ENCODE peak calls at places on chromosome 6, in nine cellular contexts. One of them, this sample, is unnamed.

GRCh38 chr6:41470341-41471063 is 75.7 kb upstream of the FOXP4 start:
- DNase-seq in GM12865: no peak
- DNase-seq in ovary: peak
- DNase-seq in psoas muscle: peak
- DNase-seq in Panc1: no peak
- DNase-seq in AG09319: no peak
- DNase-seq in AG04450: no peak
- DNase-seq in neural crest cell: no peak
- DNase-seq in Peyer's patch: no peak
- DNase-seq in this sample: peak

GRCh38 chr6:110645685-110646418 is 169.4 kb downstream of the CDK19 start:
- DNase-seq in GM12865: no peak
- DNase-seq in ovary: no peak
- DNase-seq in psoas muscle: no peak
- DNase-seq in Panc1: no peak
- DNase-seq in AG09319: no peak
- DNase-seq in AG04450: no peak
- DNase-seq in neural crest cell: no peak
- DNase-seq in Peyer's patch: no peak
- DNase-seq in this sample: no peak

GRCh38 chr6:47144306-47144705 is 102.2 kb upstream of the ADGRF1 start:
- DNase-seq in GM12865: no peak
- DNase-seq in ovary: no peak
- DNase-seq in psoas muscle: no peak
- DNase-seq in Panc1: no peak
- DNase-seq in AG09319: peak
- DNase-seq in AG04450: no peak
- DNase-seq in neural crest cell: no peak
- DNase-seq in Peyer's patch: no peak
- DNase-seq in this sample: no peak

GRCh38 chr6:36949636-36950035 is 4.9 kb upstream of the PI16 start:
- DNase-seq in GM12865: no peak
- DNase-seq in ovary: no peak
- DNase-seq in psoas muscle: no peak
- DNase-seq in Panc1: no peak
- DNase-seq in AG09319: no peak
- DNase-seq in AG04450: no peak
- DNase-seq in neural crest cell: no peak
- DNase-seq in Peyer's patch: no peak
- DNase-seq in this sample: no peak

GRCh38 chr6:89368107-89368506 is 15.6 kb upstream of the UBE2J1 start:
- DNase-seq in GM12865: peak
- DNase-seq in ovary: peak
- DNase-seq in psoas muscle: peak
- DNase-seq in Panc1: no peak
- DNase-seq in AG09319: no peak
- DNase-seq in AG04450: no peak
- DNase-seq in neural crest cell: peak
- DNase-seq in Peyer's patch: peak
- DNase-seq in this sample: peak

GRCh38 chr6:24064106-24064505 is 61.9 kb upstream of the NRSN1 start:
- DNase-seq in GM12865: peak
- DNase-seq in ovary: no peak
- DNase-seq in psoas muscle: no peak
- DNase-seq in Panc1: peak
- DNase-seq in AG09319: no peak
- DNase-seq in AG04450: no peak
- DNase-seq in neural crest cell: no peak
- DNase-seq in Peyer's patch: no peak
- DNase-seq in this sample: no peak

GRCh38 chr6:111482959-111483735 is at the start of gene REV3L:
- DNase-seq in GM12865: peak
- DNase-seq in ovary: peak
- DNase-seq in psoas muscle: peak
- DNase-seq in Panc1: no peak
- DNase-seq in AG09319: peak
- DNase-seq in AG04450: peak
- DNase-seq in neural crest cell: peak
- DNase-seq in Peyer's patch: peak
- DNase-seq in this sample: peak

GRCh38 chr6:152338335-152339125 is 298.6 kb downstream of the SYNE1 start:
- DNase-seq in GM12865: peak
- DNase-seq in ovary: peak
- DNase-seq in psoas muscle: peak
- DNase-seq in Panc1: peak
- DNase-seq in AG09319: no peak
- DNase-seq in AG04450: no peak
- DNase-seq in neural crest cell: peak
- DNase-seq in Peyer's patch: peak
- DNase-seq in this sample: peak

GRCh38 chr6:151269318-151269995 is 29.7 kb downstream of the AKAP12 start:
- DNase-seq in GM12865: no peak
- DNase-seq in ovary: no peak
- DNase-seq in psoas muscle: no peak
- DNase-seq in Panc1: no peak
- DNase-seq in AG09319: peak
- DNase-seq in AG04450: no peak
- DNase-seq in neural crest cell: no peak
- DNase-seq in Peyer's patch: no peak
- DNase-seq in this sample: no peak

GRCh38 chr6:83893024-83893423 is 33.5 kb downstream of the CYB5R4 start:
- DNase-seq in GM12865: no peak
- DNase-seq in ovary: no peak
- DNase-seq in psoas muscle: no peak
- DNase-seq in Panc1: no peak
- DNase-seq in AG09319: no peak
- DNase-seq in AG04450: no peak
- DNase-seq in neural crest cell: no peak
- DNase-seq in Peyer's patch: no peak
- DNase-seq in this sample: no peak

GRCh38 chr6:42251911-42252637 is 34.4 kb upstream of the MRPS10 start:
- DNase-seq in GM12865: no peak
- DNase-seq in ovary: peak
- DNase-seq in psoas muscle: peak
- DNase-seq in Panc1: no peak
- DNase-seq in AG09319: peak
- DNase-seq in AG04450: no peak
- DNase-seq in neural crest cell: no peak
- DNase-seq in Peyer's patch: no peak
- DNase-seq in this sample: peak

GRCh38 chr6:47256361-47256760 is 53.3 kb downstream of the TNFRSF21 start:
- DNase-seq in GM12865: no peak
- DNase-seq in ovary: no peak
- DNase-seq in psoas muscle: no peak
- DNase-seq in Panc1: no peak
- DNase-seq in AG09319: no peak
- DNase-seq in AG04450: no peak
- DNase-seq in neural crest cell: no peak
- DNase-seq in Peyer's patch: no peak
- DNase-seq in this sample: no peak

GRCh38 chr6:125149256-125150144 is 4.1 kb upstream of the TPD52L1 start:
- DNase-seq in GM12865: no peak
- DNase-seq in ovary: no peak
- DNase-seq in psoas muscle: no peak
- DNase-seq in Panc1: no peak
- DNase-seq in AG09319: no peak
- DNase-seq in AG04450: no peak
- DNase-seq in neural crest cell: no peak
- DNase-seq in Peyer's patch: no peak
- DNase-seq in this sample: no peak

GRCh38 chr6:131657630-131658111 is 20.6 kb downstream of the ENPP3 start:
- DNase-seq in GM12865: no peak
- DNase-seq in ovary: no peak
- DNase-seq in psoas muscle: no peak
- DNase-seq in Panc1: no peak
- DNase-seq in AG09319: peak
- DNase-seq in AG04450: peak
- DNase-seq in neural crest cell: no peak
- DNase-seq in Peyer's patch: no peak
- DNase-seq in this sample: no peak

GRCh38 chr6:36526066-36526465 is 21.2 kb downstream of the STK38 start:
- DNase-seq in GM12865: no peak
- DNase-seq in ovary: no peak
- DNase-seq in psoas muscle: no peak
- DNase-seq in Panc1: no peak
- DNase-seq in AG09319: no peak
- DNase-seq in AG04450: no peak
- DNase-seq in neural crest cell: no peak
- DNase-seq in Peyer's patch: no peak
- DNase-seq in this sample: no peak

GRCh38 chr6:135540207-135540877 is 42.8 kb upstream of the AHI1 start:
- DNase-seq in GM12865: peak
- DNase-seq in ovary: no peak
- DNase-seq in psoas muscle: no peak
- DNase-seq in Panc1: no peak
- DNase-seq in AG09319: no peak
- DNase-seq in AG04450: no peak
- DNase-seq in neural crest cell: no peak
- DNase-seq in Peyer's patch: no peak
- DNase-seq in this sample: no peak
- TF ChIP-seq CTCF in GM12865: peak
- TF ChIP-seq CTCF in ovary: no peak
- TF ChIP-seq CTCF in psoas muscle: no peak
- TF ChIP-seq CTCF in Panc1: no peak
- TF ChIP-seq CTCF in AG09319: peak
- TF ChIP-seq CTCF in AG04450: peak
- TF ChIP-seq CTCF in neural crest cell: no peak
- TF ChIP-seq CTCF in Peyer's patch: no peak
- TF ChIP-seq CTCF in this sample: no peak

DNA sequence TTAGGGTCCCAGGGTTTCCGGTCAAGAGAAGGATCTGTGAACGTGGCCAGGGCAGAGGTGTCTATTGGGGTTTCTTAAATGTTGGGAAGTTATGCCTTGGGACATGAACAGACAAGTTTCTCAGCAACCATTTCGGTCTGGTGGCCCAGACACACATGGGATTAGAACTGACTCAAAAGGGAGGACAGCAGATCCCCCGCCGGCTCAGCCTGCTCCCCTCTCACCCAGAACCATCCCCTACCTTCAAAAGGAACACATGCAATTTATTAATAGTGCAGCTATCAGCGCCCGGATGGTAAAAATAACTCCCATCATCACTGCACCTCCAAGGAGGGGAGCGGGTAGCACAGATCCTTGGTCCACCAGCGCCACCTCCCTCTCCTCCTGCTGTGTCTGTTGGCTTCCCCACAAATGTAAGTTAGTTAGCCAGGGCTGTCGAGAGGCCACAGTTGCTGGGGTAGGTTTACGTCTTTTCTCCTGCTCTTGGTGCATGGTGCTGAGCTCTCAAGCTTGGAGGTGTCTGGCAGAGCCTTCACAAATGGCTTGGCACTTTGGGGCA is 77.1 kb downstream of the TRAM2 start:
- DNase-seq in GM12865: no peak
- DNase-seq in ovary: no peak
- DNase-seq in psoas muscle: no peak
- DNase-seq in Panc1: no peak
- DNase-seq in AG09319: no peak
- DNase-seq in AG04450: no peak
- DNase-seq in neural crest cell: no peak
- DNase-seq in Peyer's patch: no peak
- DNase-seq in this sample: no peak
- TF ChIP-seq CTCF in GM12865: no peak
- TF ChIP-seq CTCF in ovary: no peak
- TF ChIP-seq CTCF in psoas muscle: no peak
- TF ChIP-seq CTCF in Panc1: no peak
- TF ChIP-seq CTCF in AG09319: no peak
- TF ChIP-seq CTCF in AG04450: no peak
- TF ChIP-seq CTCF in neural crest cell: no peak
- TF ChIP-seq CTCF in Peyer's patch: no peak
- TF ChIP-seq CTCF in this sample: no peak

GRCh38 chr6:170042086-170042485 is 248.8 kb downstream of the DLL1 start:
- DNase-seq in GM12865: no peak
- DNase-seq in ovary: no peak
- DNase-seq in psoas muscle: no peak
- DNase-seq in Panc1: no peak
- DNase-seq in AG09319: no peak
- DNase-seq in AG04450: no peak
- DNase-seq in neural crest cell: no peak
- DNase-seq in Peyer's patch: no peak
- DNase-seq in this sample: no peak

GRCh38 chr6:170042596-170043118 is 248.2 kb downstream of the DLL1 start:
- DNase-seq in GM12865: no peak
- DNase-seq in ovary: no peak
- DNase-seq in psoas muscle: no peak
- DNase-seq in Panc1: no peak
- DNase-seq in AG09319: no peak
- DNase-seq in AG04450: no peak
- DNase-seq in neural crest cell: no peak
- DNase-seq in Peyer's patch: no peak
- DNase-seq in this sample: no peak

GRCh38 chr6:170040906-170041305 is 250.0 kb downstream of the DLL1 start:
- DNase-seq in GM12865: no peak
- DNase-seq in ovary: no peak
- DNase-seq in psoas muscle: no peak
- DNase-seq in Panc1: no peak
- DNase-seq in AG09319: no peak
- DNase-seq in AG04450: no peak
- DNase-seq in neural crest cell: no peak
- DNase-seq in Peyer's patch: no peak
- DNase-seq in this sample: no peak

GRCh38 chr6:170040115-170040500 is 250.8 kb downstream of the DLL1 start:
- DNase-seq in GM12865: no peak
- DNase-seq in ovary: no peak
- DNase-seq in psoas muscle: no peak
- DNase-seq in Panc1: no peak
- DNase-seq in AG09319: no peak
- DNase-seq in AG04450: no peak
- DNase-seq in neural crest cell: no peak
- DNase-seq in Peyer's patch: no peak
- DNase-seq in this sample: no peak

GRCh38 chr6:170041526-170041925 is 249.4 kb downstream of the DLL1 start:
- DNase-seq in GM12865: no peak
- DNase-seq in ovary: no peak
- DNase-seq in psoas muscle: no peak
- DNase-seq in Panc1: no peak
- DNase-seq in AG09319: no peak
- DNase-seq in AG04450: no peak
- DNase-seq in neural crest cell: no peak
- DNase-seq in Peyer's patch: no peak
- DNase-seq in this sample: no peak
- TF ChIP-seq CTCF in GM12865: no peak
- TF ChIP-seq CTCF in ovary: no peak
- TF ChIP-seq CTCF in psoas muscle: no peak
- TF ChIP-seq CTCF in Panc1: no peak
- TF ChIP-seq CTCF in AG09319: no peak
- TF ChIP-seq CTCF in AG04450: no peak
- TF ChIP-seq CTCF in neural crest cell: no peak
- TF ChIP-seq CTCF in Peyer's patch: no peak
- TF ChIP-seq CTCF in this sample: no peak

GRCh38 chr6:34226731-34227586 is 9.7 kb upstream of the HMGA1 start:
- DNase-seq in GM12865: no peak
- DNase-seq in ovary: no peak
- DNase-seq in psoas muscle: no peak
- DNase-seq in Panc1: no peak
- DNase-seq in AG09319: no peak
- DNase-seq in AG04450: no peak
- DNase-seq in neural crest cell: no peak
- DNase-seq in Peyer's patch: no peak
- DNase-seq in this sample: no peak
- TF ChIP-seq CTCF in GM12865: peak
- TF ChIP-seq CTCF in ovary: no peak
- TF ChIP-seq CTCF in psoas muscle: no peak
- TF ChIP-seq CTCF in Panc1: no peak
- TF ChIP-seq CTCF in AG09319: no peak
- TF ChIP-seq CTCF in AG04450: no peak
- TF ChIP-seq CTCF in neural crest cell: no peak
- TF ChIP-seq CTCF in Peyer's patch: no peak
- TF ChIP-seq CTCF in this sample: no peak

GRCh38 chr6:20723236-20723635 is 189.0 kb downstream of the CDKAL1 start:
- DNase-seq in GM12865: no peak
- DNase-seq in ovary: no peak
- DNase-seq in psoas muscle: no peak
- DNase-seq in Panc1: no peak
- DNase-seq in AG09319: no peak
- DNase-seq in AG04450: no peak
- DNase-seq in neural crest cell: no peak
- DNase-seq in Peyer's patch: no peak
- DNase-seq in this sample: no peak
- TF ChIP-seq CTCF in GM12865: no peak
- TF ChIP-seq CTCF in ovary: no peak
- TF ChIP-seq CTCF in psoas muscle: no peak
- TF ChIP-seq CTCF in Panc1: no peak
- TF ChIP-seq CTCF in AG09319: no peak
- TF ChIP-seq CTCF in AG04450: no peak
- TF ChIP-seq CTCF in neural crest cell: no peak
- TF ChIP-seq CTCF in Peyer's patch: no peak
- TF ChIP-seq CTCF in this sample: no peak

This sample was measured in pancreas.